ENCODE peak calls at places on chromosomes 3 and 15, in seven cellular contexts. I, L, G, Z, O, J and V are unnamed samples.

GRCh38 chr3:125103406-125103805 is 47.6 kb upstream of the HEG1 start:
- DNase-seq in Z (no peak), J (no peak), O (no peak), G (no peak), I (no peak), L (no peak), V (no peak)

GRCh38 chr3:9951962-9952805 is at the start of gene PRRT3:
- DNase-seq in I (no peak), Z (peak), G (peak), L (peak), J (no peak), O (no peak), V (no peak)

GRCh38 chr15:62474771-62475124 is 309.7 kb upstream of the C2CD4B start:
- DNase-seq in O (no peak), I (no peak), J (no peak), L (no peak), Z (no peak), G (no peak), V (no peak)

GRCh38 chr3:149480326-149481017 is 6.0 kb downstream of the TM4SF4 start:
- DNase-seq in Z (peak), I (peak), G (peak), O (no peak), J (peak), L (peak), V (peak)

GRCh38 chr15:95162069-95162468 is 930.7 kb downstream of the MCTP2 start:
- DNase-seq in G (no peak), O (no peak), J (no peak), L (no peak), I (no peak), Z (no peak), V (no peak)

GRCh38 chr3:44104668-44105321 is 136.9 kb upstream of the TOPAZ1 start:
- DNase-seq in L (no peak), O (peak), Z (no peak), J (no peak), G (no peak), I (peak), V (no peak)

GRCh38 chr3:134644731-134645514 is 5.9 kb downstream of the KY start:
- DNase-seq in J (no peak), O (no peak), L (peak), I (no peak), G (no peak), Z (no peak), V (peak)

GRCh38 chr15:62291262-62291661 is 126.2 kb upstream of the C2CD4B start:
- DNase-seq in O (no peak), G (no peak), Z (no peak), J (no peak), L (no peak), I (no peak), V (no peak)

GRCh38 chr3:78701537-78701936 is 1066.3 kb downstream of the ROBO1 start:
- DNase-seq in Z (no peak), I (no peak), O (no peak), L (no peak), J (no peak), G (no peak), V (no peak)

GRCh38 chr3:51709675-51710074 is 2.8 kb downstream of the GRM2 start:
- DNase-seq in Z (no peak), L (no peak), I (no peak), G (no peak), J (no peak), O (no peak), V (no peak)

GRCh38 chr15:68542771-68543544 is 35.8 kb upstream of the CORO2B start:
- DNase-seq in O (no peak), I (peak), L (no peak), Z (no peak), G (no peak), J (no peak), V (peak)

GRCh38 chr3:59836525-59836924 is 786.7 kb upstream of the CFAP20DC start:
- DNase-seq in I (no peak), L (no peak), G (no peak), O (no peak), Z (no peak), J (no peak), V (no peak)

GRCh38 chr3:133996251-133996661 is 33.5 kb downstream of the SLCO2A1 start:
- DNase-seq in I (no peak), L (no peak), J (no peak), O (no peak), Z (no peak), G (no peak), V (no peak)

GRCh38 chr3:162799910-162800309 is 1303.3 kb downstream of the OTOL1 start:
- DNase-seq in J (no peak), O (no peak), G (no peak), L (no peak), Z (no peak), I (no peak), V (no peak)

GRCh38 chr15:39918688-39919385 is 1.2 kb downstream of the GPR176 start:
- DNase-seq in G (no peak), I (no peak), L (no peak), Z (no peak), J (no peak), O (no peak), V (no peak)

GRCh38 chr3:112303811-112304325 is 9.9 kb upstream of the SLC9C1 start:
- DNase-seq in I (no peak), O (no peak), Z (peak), J (no peak), G (no peak), L (no peak), V (no peak)

GRCh38 chr3:112306825-112307224 is 12.8 kb upstream of the SLC9C1 start:
- DNase-seq in L (no peak), O (no peak), J (no peak), Z (no peak), G (no peak), I (no peak), V (no peak)

GRCh38 chr3:112302061-112302830 is 8.2 kb upstream of the SLC9C1 start:
- DNase-seq in O (no peak), J (no peak), L (no peak), G (no peak), I (no peak), Z (no peak), V (no peak)

GRCh38 chr3:112302881-112303761 is 9.1 kb upstream of the SLC9C1 start:
- DNase-seq in L (no peak), Z (no peak), I (no peak), J (no peak), O (no peak), G (no peak), V (no peak)

DNA sequence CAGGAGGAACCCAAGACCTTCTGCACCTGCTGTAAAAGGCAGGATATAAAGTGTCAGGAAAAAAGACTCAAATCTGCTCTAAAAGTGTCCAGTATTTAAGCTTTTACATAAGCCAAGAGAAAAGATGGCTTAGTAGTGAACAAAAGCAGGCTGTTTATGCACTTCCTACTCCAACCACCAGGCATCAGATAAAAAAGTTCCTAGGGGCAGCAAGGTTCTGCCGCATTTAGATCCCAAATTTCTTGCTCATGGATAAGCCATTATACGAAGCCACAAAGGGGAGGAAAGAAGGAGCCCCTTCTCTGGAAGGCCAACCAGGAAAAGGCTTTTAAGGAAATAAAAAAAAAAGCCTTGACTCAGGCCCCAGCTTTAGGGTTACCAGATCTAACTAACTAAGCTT is 10.6 kb upstream of the SLC9C1 start:
- DNase-seq in I (no peak), L (no peak), Z (no peak), J (no peak), G (no peak), O (no peak), V (no peak)
- H3K4me3 ChIP-seq in I (no peak), L (no peak), Z (no peak), J (no peak), G (peak), O (peak), V (no peak)

DNA sequence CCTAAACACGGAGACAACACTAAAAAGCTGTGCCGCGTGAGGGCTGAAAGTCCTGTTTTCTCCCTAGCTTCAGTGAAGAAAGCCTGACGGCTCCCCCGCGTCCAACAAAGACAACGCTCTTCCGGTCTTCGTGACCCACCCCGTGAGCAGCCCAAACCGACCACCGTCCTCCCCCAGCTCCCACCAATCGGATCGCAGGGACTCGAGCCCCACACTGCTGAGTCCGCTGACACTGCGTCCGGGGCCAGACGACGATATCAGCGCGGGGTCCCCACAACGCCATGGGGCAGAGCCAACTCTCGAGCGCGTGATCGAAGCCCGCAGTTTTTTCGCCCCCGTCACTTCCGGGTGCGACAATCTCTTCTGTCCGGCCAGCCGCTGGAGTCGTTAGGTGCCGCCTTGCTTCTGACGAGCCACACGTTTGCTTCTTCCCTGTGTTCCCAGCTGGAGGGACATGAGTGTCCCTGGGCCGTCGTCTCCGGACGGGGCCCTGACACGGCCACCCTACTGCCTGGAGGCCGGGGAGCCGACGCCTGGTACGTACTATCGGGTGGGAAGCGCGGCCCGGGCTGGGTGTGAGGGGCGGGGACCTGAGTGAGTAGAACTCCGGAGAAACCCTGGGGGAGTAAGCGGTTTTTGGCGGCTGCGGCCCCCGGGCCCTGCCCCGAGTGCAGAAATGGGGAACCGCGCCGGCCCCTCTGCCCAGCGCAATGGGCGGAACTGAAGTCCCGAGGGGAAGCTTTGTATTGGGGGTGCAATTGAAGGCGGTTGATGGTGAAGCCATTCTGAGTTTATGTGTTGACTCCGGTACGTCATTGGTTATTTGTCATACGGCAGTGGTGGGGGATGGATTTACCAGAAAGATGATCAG is at the start of gene BLOC1S6:
- DNase-seq in Z (peak), O (peak), I (peak), L (peak), G (peak), J (peak), V (peak)
- TF ChIP-seq POLR2A in Z (peak), O (no peak), I (peak), L (peak), G (peak), J (peak), V (no peak)

GRCh38 chr3:160340351-160340750 is 58.7 kb downstream of the IFT80 start:
- DNase-seq in G (no peak), L (no peak), I (no peak), O (no peak), Z (no peak), J (no peak), V (no peak)

GRCh38 chr3:160346511-160346910 is 52.5 kb downstream of the IFT80 start:
- DNase-seq in I (no peak), O (no peak), Z (no peak), L (no peak), G (no peak), J (no peak), V (no peak)

DNA sequence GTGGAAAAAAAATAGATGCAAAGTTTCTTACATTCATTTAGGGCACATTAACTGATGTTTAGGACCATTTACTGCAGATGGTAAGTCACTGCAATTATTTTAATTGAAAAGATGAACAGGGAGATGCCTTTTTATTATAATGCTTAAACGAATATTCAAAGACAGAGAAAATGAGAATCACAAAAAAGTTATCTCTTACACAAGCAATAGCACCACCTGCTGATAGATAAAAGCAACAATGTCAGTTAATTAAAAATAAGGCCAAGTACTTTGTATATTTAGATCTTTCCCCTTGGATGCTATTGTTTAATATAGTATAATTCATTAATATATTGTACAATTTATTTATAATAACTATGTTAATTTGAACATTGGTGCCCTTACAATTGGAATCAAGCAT is 55.9 kb downstream of the IFT80 start:
- DNase-seq in I (no peak), G (no peak), J (no peak), L (no peak), Z (no peak), O (no peak), V (no peak)
- TF ChIP-seq CTCF in I (peak), G (peak), J (peak), L (peak), Z (no peak), O (peak), V (no peak)

DNA sequence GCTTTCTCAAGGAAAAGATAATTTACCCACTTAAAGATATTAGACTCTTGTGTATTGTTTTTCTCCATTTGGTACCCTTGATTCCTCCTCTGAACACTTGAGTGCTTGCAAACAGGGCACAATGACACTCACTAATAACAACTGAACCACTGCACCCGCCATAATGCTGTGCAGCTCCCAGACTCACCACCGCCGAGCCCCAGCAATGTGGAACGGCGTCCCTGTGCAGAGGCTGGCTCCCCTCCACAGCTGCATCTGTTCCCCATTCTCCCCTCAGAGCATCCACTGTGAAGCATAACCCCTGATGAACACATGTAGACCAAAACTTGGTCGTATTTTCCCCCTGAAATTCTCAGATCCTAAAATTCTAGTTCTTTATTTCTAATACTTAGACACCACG is 276.2 kb upstream of the PLSCR5 start:
- DNase-seq in G (no peak), Z (no peak), J (peak), O (no peak), I (no peak), L (no peak), V (no peak)
- H3K4me3 ChIP-seq in G (no peak), Z (no peak), J (no peak), O (no peak), I (no peak), L (no peak), V (no peak)